ENCODE peak calls at places on chromosomes 11 and 22, in six cellular contexts. One of them, this sample, is unnamed.

GRCh38 chr22:44229809-44230208 is 49.1 kb downstream of the PARVG start:
- DNase-seq in dorsolateral prefrontal cortex: no peak
- DNase-seq in AG09309: no peak
- DNase-seq in cardiac fibroblast: no peak
- DNase-seq in epithelial cell of esophagus: peak
- DNase-seq in kidney epithelial cell: no peak
- DNase-seq in this sample: no peak

GRCh38 chr22:31230871-31231621 is 18.9 kb downstream of the LIMK2 start:
- DNase-seq in dorsolateral prefrontal cortex: no peak
- DNase-seq in AG09309: peak
- DNase-seq in cardiac fibroblast: peak
- DNase-seq in epithelial cell of esophagus: peak
- DNase-seq in kidney epithelial cell: no peak
- DNase-seq in this sample: peak

GRCh38 chr22:27223317-27224177 is 566.2 kb downstream of the MIAT start:
- DNase-seq in dorsolateral prefrontal cortex: no peak
- DNase-seq in AG09309: peak
- DNase-seq in cardiac fibroblast: peak
- DNase-seq in epithelial cell of esophagus: peak
- DNase-seq in kidney epithelial cell: peak
- DNase-seq in this sample: no peak

GRCh38 chr11:13487661-13488030 is 8.2 kb downstream of the PTH start:
- DNase-seq in dorsolateral prefrontal cortex: no peak
- DNase-seq in AG09309: no peak
- DNase-seq in cardiac fibroblast: peak
- DNase-seq in epithelial cell of esophagus: peak
- DNase-seq in kidney epithelial cell: no peak
- DNase-seq in this sample: peak

GRCh38 chr11:1870721-1871466 is 18.0 kb downstream of the LSP1 start:
- DNase-seq in dorsolateral prefrontal cortex: peak
- DNase-seq in AG09309: no peak
- DNase-seq in cardiac fibroblast: no peak
- DNase-seq in epithelial cell of esophagus: no peak
- DNase-seq in kidney epithelial cell: no peak
- DNase-seq in this sample: no peak

GRCh38 chr22:47943729-47944700 is 1181.6 kb downstream of the TBC1D22A start:
- DNase-seq in dorsolateral prefrontal cortex: no peak
- DNase-seq in AG09309: no peak
- DNase-seq in cardiac fibroblast: no peak
- DNase-seq in epithelial cell of esophagus: no peak
- DNase-seq in kidney epithelial cell: no peak
- DNase-seq in this sample: no peak

GRCh38 chr11:68817554-68817953 is 24.2 kb downstream of the CPT1A start:
- DNase-seq in dorsolateral prefrontal cortex: no peak
- DNase-seq in AG09309: no peak
- DNase-seq in cardiac fibroblast: no peak
- DNase-seq in epithelial cell of esophagus: no peak
- DNase-seq in kidney epithelial cell: no peak
- DNase-seq in this sample: no peak

GRCh38 chr11:118076754-118077281 is at the start of gene TMPRSS4:
- DNase-seq in dorsolateral prefrontal cortex: no peak
- DNase-seq in AG09309: no peak
- DNase-seq in cardiac fibroblast: no peak
- DNase-seq in epithelial cell of esophagus: peak
- DNase-seq in kidney epithelial cell: peak
- DNase-seq in this sample: no peak

GRCh38 chr22:49599039-49599438 is 228.6 kb downstream of the BRD1 start:
- DNase-seq in dorsolateral prefrontal cortex: peak
- DNase-seq in AG09309: no peak
- DNase-seq in cardiac fibroblast: no peak
- DNase-seq in epithelial cell of esophagus: no peak
- DNase-seq in kidney epithelial cell: no peak
- DNase-seq in this sample: no peak

GRCh38 chr22:19543970-19544708 is 19.9 kb upstream of the CLDN5 start:
- DNase-seq in dorsolateral prefrontal cortex: no peak
- DNase-seq in AG09309: no peak
- DNase-seq in cardiac fibroblast: no peak
- DNase-seq in epithelial cell of esophagus: no peak
- DNase-seq in kidney epithelial cell: no peak
- DNase-seq in this sample: peak

GRCh38 chr22:39362271-39362670 is 12.5 kb downstream of the SYNGR1 start:
- DNase-seq in dorsolateral prefrontal cortex: no peak
- DNase-seq in AG09309: no peak
- DNase-seq in cardiac fibroblast: no peak
- DNase-seq in epithelial cell of esophagus: no peak
- DNase-seq in kidney epithelial cell: no peak
- DNase-seq in this sample: no peak

GRCh38 chr11:10181811-10182210 is 112.2 kb downstream of the SBF2 start:
- DNase-seq in dorsolateral prefrontal cortex: no peak
- DNase-seq in AG09309: peak
- DNase-seq in cardiac fibroblast: peak
- DNase-seq in epithelial cell of esophagus: peak
- DNase-seq in kidney epithelial cell: peak
- DNase-seq in this sample: peak
- TF ChIP-seq CTCF in dorsolateral prefrontal cortex: peak
- TF ChIP-seq CTCF in AG09309: peak
- TF ChIP-seq CTCF in cardiac fibroblast: no peak
- TF ChIP-seq CTCF in epithelial cell of esophagus: no peak
- TF ChIP-seq CTCF in kidney epithelial cell: peak
- TF ChIP-seq CTCF in this sample: no peak

GRCh38 chr11:84396521-84396920 is 1110.4 kb upstream of the CCDC90B start:
- DNase-seq in dorsolateral prefrontal cortex: no peak
- DNase-seq in AG09309: no peak
- DNase-seq in cardiac fibroblast: peak
- DNase-seq in epithelial cell of esophagus: no peak
- DNase-seq in kidney epithelial cell: no peak
- DNase-seq in this sample: no peak

GRCh38 chr11:84384637-84385227 is 1098.6 kb upstream of the CCDC90B start:
- DNase-seq in dorsolateral prefrontal cortex: peak
- DNase-seq in AG09309: peak
- DNase-seq in cardiac fibroblast: peak
- DNase-seq in epithelial cell of esophagus: peak
- DNase-seq in kidney epithelial cell: peak
- DNase-seq in this sample: peak

DNA sequence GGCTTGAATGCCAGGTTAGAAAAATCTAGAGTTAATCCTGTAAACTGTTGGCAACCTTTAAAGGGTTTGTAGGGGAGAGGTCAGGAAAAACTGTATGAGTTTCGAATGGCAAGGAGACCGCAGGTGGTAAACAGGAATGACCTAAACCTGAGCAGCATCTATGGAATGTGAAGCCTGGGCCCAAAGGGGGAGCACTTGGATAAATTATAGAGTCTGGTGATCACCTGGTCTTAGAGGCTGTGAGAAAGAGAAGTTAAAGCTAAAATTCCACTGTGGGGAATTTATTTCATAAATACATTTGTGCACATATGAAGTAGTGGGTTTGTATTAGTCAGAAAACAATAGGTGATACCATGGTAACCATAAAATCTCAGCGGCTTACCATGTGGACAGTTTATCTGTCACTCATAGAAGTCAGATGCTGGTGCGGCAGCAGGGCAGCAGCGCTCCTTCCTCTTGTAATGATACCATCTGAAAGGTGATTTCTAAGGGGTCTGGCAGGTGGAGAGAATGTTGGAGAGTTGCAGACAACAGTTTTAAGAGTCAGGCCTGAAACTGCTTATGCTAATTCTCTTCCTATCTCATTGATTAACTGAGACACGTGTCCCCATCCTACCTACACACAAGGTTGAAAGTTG is 1104.4 kb upstream of the CCDC90B start:
- DNase-seq in dorsolateral prefrontal cortex: no peak
- DNase-seq in AG09309: no peak
- DNase-seq in cardiac fibroblast: peak
- DNase-seq in epithelial cell of esophagus: peak
- DNase-seq in kidney epithelial cell: peak
- DNase-seq in this sample: no peak
- TF ChIP-seq CTCF in dorsolateral prefrontal cortex: no peak
- TF ChIP-seq CTCF in AG09309: peak
- TF ChIP-seq CTCF in cardiac fibroblast: no peak
- TF ChIP-seq CTCF in epithelial cell of esophagus: no peak
- TF ChIP-seq CTCF in kidney epithelial cell: peak
- TF ChIP-seq CTCF in this sample: no peak

GRCh38 chr11:126533560-126533959 is 178.1 kb downstream of the ST3GAL4 start:
- DNase-seq in dorsolateral prefrontal cortex: no peak
- DNase-seq in AG09309: no peak
- DNase-seq in cardiac fibroblast: no peak
- DNase-seq in epithelial cell of esophagus: no peak
- DNase-seq in kidney epithelial cell: no peak
- DNase-seq in this sample: no peak
- TF ChIP-seq CTCF in dorsolateral prefrontal cortex: no peak
- TF ChIP-seq CTCF in AG09309: no peak
- TF ChIP-seq CTCF in cardiac fibroblast: no peak
- TF ChIP-seq CTCF in epithelial cell of esophagus: no peak
- TF ChIP-seq CTCF in kidney epithelial cell: no peak
- TF ChIP-seq CTCF in this sample: no peak

DNA sequence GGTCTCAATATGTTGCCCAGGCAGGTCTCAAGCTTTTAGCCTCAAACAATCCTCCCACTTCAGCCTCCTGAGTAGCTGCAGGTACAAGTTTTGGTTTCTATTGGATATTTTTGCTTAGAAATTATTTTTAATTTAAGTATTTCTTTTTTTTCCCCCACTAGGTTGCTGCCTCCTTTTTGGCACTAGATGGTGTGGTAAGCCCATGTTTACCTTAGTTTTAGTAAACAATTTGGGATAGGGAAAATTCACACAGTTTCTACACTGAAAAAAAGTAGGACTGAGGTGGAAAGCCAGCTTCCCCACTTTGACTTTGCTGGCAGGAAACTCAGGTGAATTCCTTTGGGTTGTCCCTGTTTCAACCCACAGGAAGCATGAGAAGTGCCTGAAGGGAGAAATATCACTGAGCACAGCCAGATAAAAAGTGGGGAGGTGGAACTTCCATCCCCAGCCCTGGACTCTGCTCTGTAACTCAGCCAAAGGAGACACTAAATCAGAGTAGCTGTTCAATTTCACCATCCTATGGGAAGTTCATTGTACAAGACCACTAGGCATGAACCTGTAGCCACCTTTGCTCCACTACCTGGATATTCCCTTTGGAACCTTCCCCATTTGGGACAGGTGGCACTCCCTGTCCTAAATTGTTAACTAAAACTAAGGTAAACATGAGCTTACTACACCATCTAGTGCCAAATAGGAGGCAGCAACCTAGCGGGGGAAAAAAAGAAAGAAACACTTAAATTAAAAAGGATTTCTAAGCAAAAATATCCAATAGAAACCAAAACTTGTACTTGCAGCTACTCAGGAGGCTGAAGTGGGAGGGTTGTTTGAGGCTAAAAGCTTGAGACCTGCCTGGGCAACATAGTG is 154.4 kb upstream of the FAT3 start:
- DNase-seq in dorsolateral prefrontal cortex: no peak
- DNase-seq in AG09309: no peak
- DNase-seq in cardiac fibroblast: peak
- DNase-seq in epithelial cell of esophagus: peak
- DNase-seq in kidney epithelial cell: no peak
- DNase-seq in this sample: no peak
- TF ChIP-seq CTCF in dorsolateral prefrontal cortex: no peak
- TF ChIP-seq CTCF in AG09309: peak
- TF ChIP-seq CTCF in cardiac fibroblast: no peak
- TF ChIP-seq CTCF in epithelial cell of esophagus: peak
- TF ChIP-seq CTCF in kidney epithelial cell: no peak
- TF ChIP-seq CTCF in this sample: no peak

GRCh38 chr11:63829823-63830489 is 9.0 kb upstream of the MARK2 start:
- DNase-seq in dorsolateral prefrontal cortex: no peak
- DNase-seq in AG09309: no peak
- DNase-seq in cardiac fibroblast: peak
- DNase-seq in epithelial cell of esophagus: no peak
- DNase-seq in kidney epithelial cell: no peak
- DNase-seq in this sample: peak
- TF ChIP-seq CTCF in dorsolateral prefrontal cortex: no peak
- TF ChIP-seq CTCF in AG09309: peak
- TF ChIP-seq CTCF in cardiac fibroblast: peak
- TF ChIP-seq CTCF in epithelial cell of esophagus: no peak
- TF ChIP-seq CTCF in kidney epithelial cell: peak
- TF ChIP-seq CTCF in this sample: peak

DNA sequence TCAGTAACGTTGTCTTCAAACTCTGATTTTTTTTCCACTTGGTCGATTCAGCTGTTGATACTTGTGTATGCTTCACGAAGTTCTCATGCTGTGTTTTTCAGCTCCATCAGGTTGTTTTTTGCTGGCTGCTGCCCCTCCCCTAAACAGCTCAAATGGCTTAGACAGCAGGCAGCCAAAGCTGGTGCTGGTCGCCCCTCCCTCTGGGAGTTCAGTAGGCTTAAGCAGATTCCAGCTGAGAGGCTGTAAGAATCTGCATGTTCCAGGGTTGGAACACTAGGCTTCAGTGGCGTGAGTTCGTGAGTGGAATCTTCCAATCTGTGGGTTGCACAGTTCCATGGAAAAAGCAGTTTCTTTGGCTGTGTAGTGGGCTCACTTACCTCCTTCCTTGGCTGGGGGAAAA is 10.3 kb upstream of the FIBIN start:
- DNase-seq in dorsolateral prefrontal cortex: no peak
- DNase-seq in AG09309: no peak
- DNase-seq in cardiac fibroblast: no peak
- DNase-seq in epithelial cell of esophagus: no peak
- DNase-seq in kidney epithelial cell: no peak
- DNase-seq in this sample: no peak
- TF ChIP-seq CTCF in dorsolateral prefrontal cortex: no peak
- TF ChIP-seq CTCF in AG09309: no peak
- TF ChIP-seq CTCF in cardiac fibroblast: no peak
- TF ChIP-seq CTCF in epithelial cell of esophagus: no peak
- TF ChIP-seq CTCF in kidney epithelial cell: no peak
- TF ChIP-seq CTCF in this sample: no peak

DNA sequence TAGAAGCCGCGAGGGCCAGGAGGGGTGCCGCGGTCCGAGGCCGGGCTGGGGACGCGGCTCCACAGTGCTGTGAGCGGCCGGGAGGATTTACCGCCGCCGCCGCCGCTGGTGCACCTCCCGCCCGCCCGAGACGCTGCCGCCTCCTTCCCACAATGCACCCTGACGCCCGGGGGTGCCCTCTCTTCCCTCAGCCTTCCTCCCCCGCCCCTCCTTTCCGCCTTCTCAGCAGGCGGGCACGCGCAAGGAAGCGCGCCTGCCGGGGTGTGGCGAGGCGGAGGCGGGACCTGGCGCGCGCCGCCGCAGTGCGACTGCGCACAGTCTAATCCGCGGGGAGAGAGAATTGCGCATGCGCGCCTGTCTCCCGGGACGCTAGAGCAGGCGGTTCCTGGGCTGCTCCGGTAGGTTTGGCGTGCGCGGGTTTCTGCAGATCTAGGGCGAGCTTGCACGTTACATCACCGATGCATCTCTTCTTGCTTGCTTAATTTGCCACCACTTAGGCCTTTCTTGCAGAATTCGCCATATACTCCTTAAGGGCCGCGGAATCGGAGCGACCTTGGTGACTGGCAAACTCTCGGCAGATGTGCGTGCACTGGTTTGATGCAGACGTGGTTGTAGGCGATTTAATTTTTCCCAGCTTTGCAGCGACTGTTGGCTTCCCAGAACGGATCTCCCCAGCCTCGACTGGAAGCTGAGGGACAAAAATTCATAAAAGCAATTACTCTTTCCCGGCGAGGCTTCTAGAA is at the start of the genes GVQW3 and THAP12:
- DNase-seq in dorsolateral prefrontal cortex: peak
- DNase-seq in AG09309: peak
- DNase-seq in cardiac fibroblast: peak
- DNase-seq in epithelial cell of esophagus: peak
- DNase-seq in kidney epithelial cell: peak
- DNase-seq in this sample: peak
- TF ChIP-seq CTCF in dorsolateral prefrontal cortex: peak
- TF ChIP-seq CTCF in AG09309: no peak
- TF ChIP-seq CTCF in cardiac fibroblast: no peak
- TF ChIP-seq CTCF in epithelial cell of esophagus: no peak
- TF ChIP-seq CTCF in kidney epithelial cell: no peak
- TF ChIP-seq CTCF in this sample: peak

GRCh38 chr11:76415073-76415472 is 29.7 kb upstream of the EMSY start:
- DNase-seq in dorsolateral prefrontal cortex: no peak
- DNase-seq in AG09309: no peak
- DNase-seq in cardiac fibroblast: no peak
- DNase-seq in epithelial cell of esophagus: no peak
- DNase-seq in kidney epithelial cell: no peak
- DNase-seq in this sample: no peak
- TF ChIP-seq CTCF in dorsolateral prefrontal cortex: no peak
- TF ChIP-seq CTCF in AG09309: no peak
- TF ChIP-seq CTCF in cardiac fibroblast: no peak
- TF ChIP-seq CTCF in epithelial cell of esophagus: no peak
- TF ChIP-seq CTCF in kidney epithelial cell: no peak
- TF ChIP-seq CTCF in this sample: peak

This sample was measured in HepG2.